ENCODE peak calls at places on chromosome 6, in nine cellular contexts. A is amygdala, P is fibroblast of the aortic adventitia, Q is NCI-H510A, C is NCI-H1048, U is HFF-Myc, J is HEK293T, I is nephron progenitor cell, M is brain microvascular endothelial cell. L is an unnamed sample.

GRCh38 chr6:29813809-29814208 is 13.8 kb upstream of the HLA-G start:
- DNase-seq in A (no peak), P (peak; percentile 4), Q (no peak), C (no peak), U (no peak), J (no peak), I (no peak), M (no peak), L (no peak)

GRCh38 chr6:66986940-66987339 is 1279.9 kb upstream of the EYS start:
- DNase-seq in A (no peak), P (no peak), Q (peak; percentile 17), C (no peak), U (no peak), J (no peak), I (no peak), M (no peak), L (no peak)

GRCh38 chr6:128139519-128139918 is 238.7 kb upstream of the THEMIS start:
- DNase-seq in A (no peak), P (peak; percentile 72), Q (no peak), C (no peak), U (no peak), J (no peak), I (no peak), M (peak; percentile 28), L (no peak)

GRCh38 chr6:52598123-52598823 is 21.4 kb upstream of the TRAM2 start:
- DNase-seq in A (no peak), P (peak; percentile 77), Q (peak; percentile 63), C (no peak), U (no peak), J (peak; percentile 87), I (peak; percentile 70), M (peak; percentile 85), L (peak; percentile 79)

GRCh38 chr6:28468056-28468455 is 24.8 kb upstream of the ZSCAN23 start:
- DNase-seq in A (no peak), P (no peak), Q (no peak), C (no peak), U (no peak), J (no peak), I (no peak), M (no peak), L (no peak)

GRCh38 chr6:12849420-12850200 is 133.0 kb downstream of the PHACTR1 start:
- DNase-seq in A (no peak), P (no peak), Q (no peak), C (no peak), U (no peak), J (no peak), I (no peak), M (peak; percentile 9), L (no peak)

GRCh38 chr6:17816921-17817611 is 110.3 kb upstream of the NUP153 start:
- DNase-seq in A (no peak), P (peak; percentile 31), Q (no peak), C (no peak), U (no peak), J (no peak), I (no peak), M (no peak), L (no peak)

GRCh38 chr6:87407531-87407895 is 259 bp upstream of the CFAP206 start:
- DNase-seq in A (no peak), P (peak; percentile 44), Q (no peak), C (no peak), U (no peak), J (no peak), I (no peak), M (peak; percentile 51), L (no peak)

GRCh38 chr6:37142047-37142614 is 27.8 kb upstream of the PIM1 start:
- DNase-seq in A (no peak), P (no peak), Q (no peak), C (no peak), U (no peak), J (no peak), I (no peak), M (no peak), L (no peak)

GRCh38 chr6:32113386-32114352 is 4.5 kb upstream of the TNXB start:
- DNase-seq in A (no peak), P (peak; percentile 99), Q (no peak), C (no peak), U (peak; percentile 84), J (no peak), I (peak; percentile 40), M (peak; percentile 91), L (peak; percentile 98)

GRCh38 chr6:138406443-138406842 is 2.4 kb downstream of the HEBP2 start:
- DNase-seq in A (no peak), P (no peak), Q (no peak), C (no peak), U (no peak), J (no peak), I (no peak), M (no peak), L (no peak)

GRCh38 chr6:93592417-93592816 is 173.1 kb upstream of the EPHA7 start:
- DNase-seq in A (no peak), P (no peak), Q (no peak), C (no peak), U (no peak), J (no peak), I (no peak), M (no peak), L (no peak)

GRCh38 chr6:15063253-15063853 is 182.5 kb upstream of the JARID2 start:
- DNase-seq in A (no peak), P (no peak), Q (no peak), C (no peak), U (no peak), J (no peak), I (no peak), M (peak; percentile 80), L (no peak)

GRCh38 chr6:53433617-53434285 is 85.0 kb upstream of the ELOVL5 start:
- DNase-seq in A (no peak), P (no peak), Q (no peak), C (no peak), U (no peak), J (no peak), I (no peak), M (no peak), L (no peak)

GRCh38 chr6:170114187-170114945 is 176.5 kb downstream of the DLL1 start:
- DNase-seq in A (no peak), P (no peak), Q (no peak), C (no peak), U (no peak), J (no peak), I (no peak), M (no peak), L (no peak)

GRCh38 chr6:157831018-157831369 is 7.9 kb downstream of the SNX9 start:
- DNase-seq in A (no peak), P (no peak), Q (no peak), C (no peak), U (no peak), J (no peak), I (no peak), M (no peak), L (no peak)

GRCh38 chr6:109236140-109237081 is 141.1 kb downstream of the CEP57L1 start:
- DNase-seq in A (no peak), P (no peak), Q (peak; percentile 9), C (no peak), U (no peak), J (no peak), I (peak; percentile 11), M (no peak), L (no peak)

GRCh38 chr6:111238464-111239119 is 151.3 kb downstream of the SLC16A10 start:
- DNase-seq in A (no peak), P (peak; percentile 50), Q (no peak), C (no peak), U (no peak), J (no peak), I (no peak), M (peak; percentile 32), L (no peak)

GRCh38 chr6:145670306-145670705 is 65.0 kb downstream of the EPM2A start:
- DNase-seq in A (no peak), P (peak; percentile 55), Q (no peak), C (no peak), U (no peak), J (no peak), I (no peak), M (no peak), L (peak; percentile 2)

GRCh38 chr6:110520188-110520956 is 44.0 kb upstream of the SLC22A16 start:
- DNase-seq in A (no peak), P (no peak), Q (no peak), C (no peak), U (no peak), J (no peak), I (no peak), M (no peak), L (no peak)

GRCh38 chr6:82980086-82980485 is 85.6 kb downstream of the UBE3D start:
- DNase-seq in A (no peak), P (no peak), Q (no peak), C (no peak), U (peak; percentile 41), J (no peak), I (no peak), M (no peak), L (peak; percentile 73)

GRCh38 chr6:157990321-157991066 is 8.8 kb downstream of the SYNJ2 start:
- DNase-seq in A (no peak), P (no peak), Q (no peak), C (no peak), U (no peak), J (no peak), I (no peak), M (no peak), L (no peak)

GRCh38 chr6:26321005-26321404 is 44.0 kb upstream of the BTN3A2 start:
- DNase-seq in A (no peak), P (no peak), Q (no peak), C (no peak), U (no peak), J (no peak), I (no peak), M (no peak), L (no peak)

GRCh38 chr6:7143161-7143974 is 35.6 kb downstream of the RREB1 start:
- DNase-seq in A (no peak), P (no peak), Q (peak; percentile 61), C (no peak), U (no peak), J (no peak), I (no peak), M (no peak), L (no peak)

GRCh38 chr6:112235956-112236355 is 18.4 kb downstream of the LAMA4 start:
- DNase-seq in A (no peak), P (peak; percentile 78), Q (no peak), C (no peak), U (no peak), J (no peak), I (no peak), M (peak; percentile 94), L (no peak)

GRCh38 chr6:36697481-36697903 is at the start of gene RAB44:
- DNase-seq in A (no peak), P (no peak), Q (no peak), C (no peak), U (no peak), J (no peak), I (no peak), M (no peak), L (no peak)

GRCh38 chr6:56370591-56371198 is 123.3 kb upstream of the COL21A1 start:
- DNase-seq in A (no peak), P (peak; percentile 96), Q (peak; percentile 69), C (peak; percentile 32), U (peak; percentile 84), J (no peak), I (no peak), M (peak; percentile 65), L (peak; percentile 90)

GRCh38 chr6:4008324-4009047 is 70.5 kb downstream of the FAM217A start:
- DNase-seq in A (no peak), P (peak; percentile 95), Q (peak; percentile 7), C (no peak), U (no peak), J (peak; percentile 45), I (no peak), M (peak; percentile 80), L (peak; percentile 87)

GRCh38 chr6:158018851-158019361 is 37.2 kb downstream of the SYNJ2 start:
- DNase-seq in A (no peak), P (peak; percentile 82), Q (no peak), C (no peak), U (no peak), J (no peak), I (no peak), M (peak; percentile 77), L (no peak)

GRCh38 chr6:150638765-150639164 is 39.1 kb downstream of the PLEKHG1 start:
- DNase-seq in A (no peak), P (no peak), Q (no peak), C (no peak), U (no peak), J (no peak), I (no peak), M (no peak), L (no peak)

GRCh38 chr6:155327326-155328073 is 13.2 kb upstream of the TFB1M start:
- DNase-seq in A (no peak), P (peak; percentile 88), Q (no peak), C (peak; percentile 5), U (peak; percentile 38), J (peak; percentile 47), I (peak; percentile 71), M (peak; percentile 45), L (peak; percentile 69)

L was measured in fibroblast of the conjunctiva.